ENCODE peak calls at places on chromosomes 7 and 10, in four cellular contexts. One of them, this sample, is unnamed.

GRCh38 chr10:80509403-80510161 is 28.1 kb upstream of the SH2D4B start:
- DNase-seq in fibroblast of lung: peak
- DNase-seq in pulmonary artery endothelial cell: peak
- DNase-seq in hypothalamus: no peak
- DNase-seq in this sample: no peak

GRCh38 chr7:26858735-26859134 is 5.7 kb downstream of the SKAP2 start:
- DNase-seq in fibroblast of lung: no peak
- DNase-seq in pulmonary artery endothelial cell: no peak
- DNase-seq in hypothalamus: no peak
- DNase-seq in this sample: no peak

GRCh38 chr10:74825371-74826141 is 844 bp upstream of the KAT6B start:
- DNase-seq in fibroblast of lung: no peak
- DNase-seq in pulmonary artery endothelial cell: no peak
- DNase-seq in hypothalamus: peak
- DNase-seq in this sample: peak

GRCh38 chr7:32462966-32463365 is 27.2 kb downstream of the LSM5 start:
- DNase-seq in fibroblast of lung: no peak
- DNase-seq in pulmonary artery endothelial cell: no peak
- DNase-seq in hypothalamus: no peak
- DNase-seq in this sample: no peak

GRCh38 chr7:25122373-25122772 is 2.7 kb downstream of the CYCS start:
- DNase-seq in fibroblast of lung: no peak
- DNase-seq in pulmonary artery endothelial cell: no peak
- DNase-seq in hypothalamus: no peak
- DNase-seq in this sample: no peak

GRCh38 chr7:101644879-101645278 is 15.8 kb upstream of the MYL10 start:
- DNase-seq in fibroblast of lung: no peak
- DNase-seq in pulmonary artery endothelial cell: no peak
- DNase-seq in hypothalamus: no peak
- DNase-seq in this sample: no peak

GRCh38 chr10:94010116-94010515 is 16.4 kb downstream of the PLCE1 start:
- DNase-seq in fibroblast of lung: no peak
- DNase-seq in pulmonary artery endothelial cell: no peak
- DNase-seq in hypothalamus: no peak
- DNase-seq in this sample: no peak

GRCh38 chr7:74043523-74043951 is 15.6 kb downstream of the ELN start:
- DNase-seq in fibroblast of lung: no peak
- DNase-seq in pulmonary artery endothelial cell: no peak
- DNase-seq in hypothalamus: no peak
- DNase-seq in this sample: no peak

GRCh38 chr7:17934094-17934493 is 6.2 kb downstream of the SNX13 start:
- DNase-seq in fibroblast of lung: no peak
- DNase-seq in pulmonary artery endothelial cell: no peak
- DNase-seq in hypothalamus: no peak
- DNase-seq in this sample: no peak

GRCh38 chr10:26642896-26643653 is 54.4 kb upstream of the PDSS1 start:
- DNase-seq in fibroblast of lung: no peak
- DNase-seq in pulmonary artery endothelial cell: no peak
- DNase-seq in hypothalamus: no peak
- DNase-seq in this sample: no peak

GRCh38 chr10:44769449-44769848 is 141.7 kb upstream of the TMEM72 start:
- DNase-seq in fibroblast of lung: no peak
- DNase-seq in pulmonary artery endothelial cell: no peak
- DNase-seq in hypothalamus: no peak
- DNase-seq in this sample: no peak

This sample was measured in substantia nigra.